ENCODE peak calls at places on chromosomes 3 and 15, in five cellular contexts. V, I, B, T and G are unnamed samples.

GRCh38 chr15:60790641-60791040 is 311.7 kb upstream of the ICE2 start:
- DNase-seq in V (no peak), I (no peak), B (no peak), T (no peak), G (no peak)

GRCh38 chr3:15646924-15647511 is 45.5 kb downstream of the BTD start:
- DNase-seq in V (peak; percentile 64), I (no peak), B (peak; percentile 33), T (peak; percentile 79), G (peak; percentile 48)

GRCh38 chr3:188567478-188568195 is 413.7 kb downstream of the LPP start:
- DNase-seq in V (no peak), I (no peak), B (no peak), T (no peak), G (no peak)

GRCh38 chr3:50382271-50382670 is 22.9 kb upstream of the TMEM115 start:
- DNase-seq in V (no peak), I (no peak), B (no peak), T (no peak), G (no peak)

GRCh38 chr3:115165701-115166100 is 18.6 kb upstream of the ZBTB20 start:
- DNase-seq in V (no peak), I (no peak), B (no peak), T (no peak), G (no peak)

GRCh38 chr3:63934484-63934883 is 22.3 kb upstream of the SCAANT1 start:
- DNase-seq in V (no peak), I (no peak), B (no peak), T (no peak), G (no peak)

GRCh38 chr3:97658670-97659285 is 105.8 kb upstream of the ARL6 start:
- DNase-seq in V (no peak), I (peak; percentile 56), B (no peak), T (no peak), G (no peak)

GRCh38 chr15:100131321-100132224 is 210.2 kb downstream of the ADAMTS17 start:
- DNase-seq in V (peak; percentile 63), I (peak; percentile 37), B (peak; percentile 68), T (peak; percentile 81), G (no peak)

GRCh38 chr15:27017168-27017809 is 46.3 kb downstream of the GABRG3 start:
- DNase-seq in V (peak; percentile 54), I (peak; percentile 74), B (no peak), T (no peak), G (no peak)

GRCh38 chr3:27127879-27128278 is 241.3 kb downstream of the NEK10 start:
- DNase-seq in V (no peak), I (no peak), B (no peak), T (no peak), G (no peak)

GRCh38 chr3:10196389-10197052 is 31.8 kb downstream of the IRAK2 start:
- DNase-seq in V (no peak), I (no peak), B (peak; percentile 60), T (no peak), G (no peak)
- H3K4me1 ChIP-seq in V (peaks cover 9% of the 10 kb centered on the region), I (peaks cover 16% of the 10 kb centered on the region), B (peaks cover 59% of the 10 kb centered on the region), T (peaks cover 22% of the 10 kb centered on the region), G (peaks cover 13% of the 10 kb centered on the region)

GRCh38 chr3:125000661-125001060 is 55.1 kb downstream of the HEG1 start:
- DNase-seq in V (no peak), I (no peak), B (no peak), T (no peak), G (no peak)
- H3K4me1 ChIP-seq in V (peaks cover 35% of the 10 kb centered on the region), I (peaks cover 61% of the 10 kb centered on the region), B (peaks cover 100% of the 10 kb centered on the region), T (peaks cover 31% of the 10 kb centered on the region), G (peaks cover 19% of the 10 kb centered on the region)

DNA sequence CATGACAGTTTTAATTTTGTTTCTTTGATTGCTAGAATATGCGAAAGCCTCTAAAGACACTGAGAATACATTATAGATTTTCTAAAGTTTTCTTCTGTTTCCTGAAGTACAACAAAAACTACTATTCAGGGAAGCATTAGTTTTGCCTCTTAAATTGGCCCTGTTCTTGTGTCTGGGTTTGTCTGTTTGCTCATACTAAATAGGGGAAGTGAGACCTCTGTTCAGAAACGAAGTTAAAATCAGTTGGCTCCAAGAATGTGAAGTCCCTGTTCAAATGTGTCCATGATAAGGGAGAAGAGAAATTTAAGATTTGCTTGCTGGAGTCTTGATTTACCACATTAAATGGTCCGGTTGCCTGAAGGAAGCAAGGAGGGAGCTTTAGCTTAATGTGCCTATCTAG is 327.3 kb upstream of the GBE1 start:
- DNase-seq in V (no peak), I (no peak), B (no peak), T (no peak), G (no peak)
- H3K4me1 ChIP-seq in V (no peaks in the 10 kb centered on the region), I (no peaks in the 10 kb centered on the region), B (peaks cover 12% of the 10 kb centered on the region), T (no peaks in the 10 kb centered on the region), G (no peaks in the 10 kb centered on the region)

GRCh38 chr15:70281811-70282307 is 184.1 kb upstream of the TLE3 start:
- DNase-seq in V (no peak), I (no peak), B (no peak), T (no peak), G (no peak)

GRCh38 chr15:70283511-70283910 is 185.8 kb upstream of the TLE3 start:
- DNase-seq in V (no peak), I (no peak), B (no peak), T (no peak), G (no peak)

GRCh38 chr15:70284438-70285214 is 186.9 kb upstream of the TLE3 start:
- DNase-seq in V (peak; percentile 88), I (no peak), B (peak; percentile 57), T (no peak), G (peak; percentile 69)

GRCh38 chr15:70289191-70289955 is 191.7 kb upstream of the TLE3 start:
- DNase-seq in V (peak; percentile 30), I (peak; percentile 43), B (no peak), T (no peak), G (peak; percentile 57)

GRCh38 chr15:70286110-70286806 is 188.5 kb upstream of the TLE3 start:
- DNase-seq in V (no peak), I (peak; percentile 76), B (no peak), T (no peak), G (peak; percentile 63)
- H3K4me1 ChIP-seq in V (peaks cover 5% of the 10 kb centered on the region), I (peaks cover 11% of the 10 kb centered on the region), B (peaks cover 32% of the 10 kb centered on the region), T (no peaks in the 10 kb centered on the region), G (peaks cover 1% of the 10 kb centered on the region)

GRCh38 chr3:69741057-69741830 is 2.0 kb downstream of the MITF start:
- DNase-seq in V (no peak), I (no peak), B (no peak), T (no peak), G (no peak)
- H3K4me1 ChIP-seq in V (no peaks in the 10 kb centered on the region), I (peaks cover 34% of the 10 kb centered on the region), B (peaks cover 82% of the 10 kb centered on the region), T (peaks cover 32% of the 10 kb centered on the region), G (peaks cover 13% of the 10 kb centered on the region)

GRCh38 chr15:43251863-43252241 is 14.9 kb downstream of the TGM5 start:
- DNase-seq in V (no peak), I (no peak), B (no peak), T (no peak), G (no peak)
- H3K4me1 ChIP-seq in V (no peaks in the 10 kb centered on the region), I (no peaks in the 10 kb centered on the region), B (no peaks in the 10 kb centered on the region), T (no peaks in the 10 kb centered on the region), G (peaks cover 3% of the 10 kb centered on the region)

DNA sequence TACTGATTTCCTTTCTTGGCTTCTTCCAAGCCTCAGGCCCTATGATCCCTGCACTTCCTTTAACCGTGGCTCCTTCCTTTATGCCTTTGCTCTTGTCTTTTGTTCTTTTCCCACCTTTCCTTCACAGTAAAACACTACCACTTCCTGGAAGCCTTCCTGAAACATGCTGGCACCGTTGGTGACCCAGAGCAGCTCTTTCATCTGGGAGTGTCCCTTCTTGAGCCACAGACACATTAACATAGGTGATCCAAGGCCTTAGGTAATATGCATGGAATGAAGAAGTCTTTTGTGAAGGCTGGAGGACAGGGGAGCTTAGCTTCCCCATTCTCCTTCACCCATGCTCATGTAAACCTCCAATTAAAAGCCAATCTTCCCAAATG is 39.4 kb downstream of the AMOTL2 start:
- DNase-seq in V (no peak), I (no peak), B (no peak), T (no peak), G (no peak)
- H3K4me1 ChIP-seq in V (no peaks in the 10 kb centered on the region), I (peaks cover 15% of the 10 kb centered on the region), B (peaks cover 62% of the 10 kb centered on the region), T (peaks cover 19% of the 10 kb centered on the region), G (peaks cover 29% of the 10 kb centered on the region)